ENCODE peak calls at places on chromosomes 3 and 15, in four cellular contexts. A, J, F and X are unnamed samples.

GRCh38 chr3:183392166-183393034 is 36.0 kb downstream of the MCF2L2 start:
- DNase-seq in A (no peak), J (peak), F (no peak), X (no peak)

GRCh38 chr3:28279770-28280169 is 38.4 kb downstream of the CMC1 start:
- DNase-seq in A (no peak), J (no peak), F (peak), X (no peak)

GRCh38 chr3:128823008-128823407 is 56.4 kb upstream of the ACAD9 start:
- DNase-seq in A (no peak), J (no peak), F (no peak), X (no peak)

GRCh38 chr3:23750573-23751484 is 54.9 kb upstream of the UBE2E1 start:
- DNase-seq in A (no peak), J (no peak), F (no peak), X (no peak)

GRCh38 chr3:154584041-154584440 is 154.1 kb upstream of the GPR149 start:
- DNase-seq in A (peak), J (no peak), F (no peak), X (no peak)

GRCh38 chr3:17505856-17506255 is 236.6 kb downstream of the TBC1D5 start:
- DNase-seq in A (peak), J (no peak), F (no peak), X (peak)

GRCh38 chr3:13480340-13481318 is 523 bp downstream of the HDAC11 start:
- DNase-seq in A (no peak), J (no peak), F (no peak), X (no peak)

GRCh38 chr15:99434506-99435137 is 131.2 kb upstream of the MEF2A start:
- DNase-seq in A (no peak), J (no peak), F (no peak), X (no peak)

GRCh38 chr3:196504556-196504955 is 988 bp upstream of the RNF168 start:
- DNase-seq in A (no peak), J (no peak), F (no peak), X (no peak)

GRCh38 chr3:71987828-71988227 is 202.9 kb upstream of the PROK2 start:
- DNase-seq in A (peak), J (no peak), F (no peak), X (peak)

GRCh38 chr15:40931300-40932142 is 2.4 kb downstream of the DLL4 start:
- DNase-seq in A (no peak), J (no peak), F (no peak), X (no peak)

GRCh38 chr3:172415323-172415722 is 32.9 kb downstream of the GHSR start:
- DNase-seq in A (peak), J (no peak), F (no peak), X (no peak)

GRCh38 chr3:161405836-161406235 is 34.5 kb upstream of the SPTSSB start:
- DNase-seq in A (no peak), J (no peak), F (no peak), X (no peak)

GRCh38 chr15:67531379-67532059 is 10.6 kb downstream of the C15orf61 start:
- DNase-seq in A (peak), J (no peak), F (no peak), X (no peak)

GRCh38 chr15:84817461-84818081 is 415 bp downstream of the ALPK3 start:
- DNase-seq in A (no peak), J (no peak), F (no peak), X (no peak)

GRCh38 chr15:35182841-35183479 is 97.9 kb upstream of the NANOGP8 start:
- DNase-seq in A (no peak), J (no peak), F (no peak), X (no peak)

GRCh38 chr15:88989578-88989977 is 76.4 kb upstream of the MFGE8 start:
- DNase-seq in A (peak), J (no peak), F (peak), X (no peak)

GRCh38 chr15:57516327-57517026 is 75.2 kb upstream of the MYZAP start:
- DNase-seq in A (no peak), J (no peak), F (no peak), X (no peak)

GRCh38 chr3:143070977-143071551 is 48.5 kb upstream of the CHST2 start:
- DNase-seq in A (peak), J (peak), F (peak), X (no peak)

GRCh38 chr15:34348735-34349300 is 5.7 kb downstream of the NUTM1 start:
- DNase-seq in A (no peak), J (no peak), F (no peak), X (no peak)

GRCh38 chr3:135992072-135992471 is 26.5 kb downstream of the PPP2R3A start:
- DNase-seq in A (peak), J (peak), F (peak), X (peak)

GRCh38 chr15:88649286-88649733 is 10.5 kb downstream of the ISG20 start:
- DNase-seq in A (peak), J (peak), F (peak), X (no peak)

GRCh38 chr15:40762919-40763800 is 708 bp upstream of the GCHFR start:
- DNase-seq in A (peak), J (no peak), F (no peak), X (no peak)

GRCh38 chr3:23294770-23295387 is 91.8 kb downstream of the UBE2E2 start:
- DNase-seq in A (no peak), J (no peak), F (no peak), X (no peak)

GRCh38 chr3:127264292-127264691 is 23.6 kb downstream of the PRR20G start:
- DNase-seq in A (peak), J (no peak), F (no peak), X (no peak)

GRCh38 chr3:4849136-4849535 is 130.1 kb upstream of the BHLHE40 start:
- DNase-seq in A (no peak), J (no peak), F (no peak), X (no peak)

GRCh38 chr15:80945605-80946004 is 44.0 kb downstream of the MESD start:
- DNase-seq in A (no peak), J (no peak), F (no peak), X (no peak)

GRCh38 chr3:120324185-120324584 is 25.0 kb downstream of the LRRC58 start:
- DNase-seq in A (peak), J (no peak), F (no peak), X (no peak)

GRCh38 chr3:172987268-172987667 is 153.8 kb downstream of the SPATA16 start:
- DNase-seq in A (no peak), J (no peak), F (no peak), X (no peak)

GRCh38 chr3:63228087-63228486 is 50.0 kb upstream of the SYNPR start:
- DNase-seq in A (no peak), J (no peak), F (no peak), X (no peak)

GRCh38 chr3:70471464-70472342 is 159.3 kb upstream of the MDFIC2 start:
- DNase-seq in A (peak), J (no peak), F (peak), X (peak)

GRCh38 chr3:126392246-126392645 is 2.5 kb upstream of the CFAP100 start:
- DNase-seq in A (no peak), J (no peak), F (no peak), X (no peak)

GRCh38 chr15:68363353-68363752 is 68.6 kb downstream of the ITGA11 start:
- DNase-seq in A (no peak), J (no peak), F (no peak), X (no peak)

GRCh38 chr15:26879770-26880169 is 12.9 kb downstream of the GABRA5 start:
- DNase-seq in A (no peak), J (no peak), F (no peak), X (no peak)

GRCh38 chr3:195081242-195081963 is 189.6 kb downstream of the XXYLT1 start:
- DNase-seq in A (no peak), J (no peak), F (no peak), X (no peak)

GRCh38 chr3:160260587-160261270 is 35.5 kb downstream of the C3orf80 start:
- DNase-seq in A (peak), J (no peak), F (no peak), X (no peak)
- H3K4me3 ChIP-seq in A (no peak), J (no peak), F (no peak), X (no peak)

GRCh38 chr3:31242561-31242960 is 290.2 kb upstream of the STT3B start:
- DNase-seq in A (no peak), J (no peak), F (no peak), X (no peak)

GRCh38 chr3:31247063-31247447 is 285.7 kb upstream of the STT3B start:
- DNase-seq in A (no peak), J (no peak), F (no peak), X (no peak)

GRCh38 chr3:31247850-31248618 is 284.7 kb upstream of the STT3B start:
- DNase-seq in A (no peak), J (no peak), F (no peak), X (no peak)

GRCh38 chr3:31246293-31247062 is 286.2 kb upstream of the STT3B start:
- DNase-seq in A (no peak), J (no peak), F (no peak), X (no peak)

GRCh38 chr3:31244929-31245817 is 287.6 kb upstream of the STT3B start:
- DNase-seq in A (no peak), J (no peak), F (no peak), X (no peak)
- TF ChIP-seq CTCF in A (no peak), J (no peak), F (no peak), X (peak)

DNA sequence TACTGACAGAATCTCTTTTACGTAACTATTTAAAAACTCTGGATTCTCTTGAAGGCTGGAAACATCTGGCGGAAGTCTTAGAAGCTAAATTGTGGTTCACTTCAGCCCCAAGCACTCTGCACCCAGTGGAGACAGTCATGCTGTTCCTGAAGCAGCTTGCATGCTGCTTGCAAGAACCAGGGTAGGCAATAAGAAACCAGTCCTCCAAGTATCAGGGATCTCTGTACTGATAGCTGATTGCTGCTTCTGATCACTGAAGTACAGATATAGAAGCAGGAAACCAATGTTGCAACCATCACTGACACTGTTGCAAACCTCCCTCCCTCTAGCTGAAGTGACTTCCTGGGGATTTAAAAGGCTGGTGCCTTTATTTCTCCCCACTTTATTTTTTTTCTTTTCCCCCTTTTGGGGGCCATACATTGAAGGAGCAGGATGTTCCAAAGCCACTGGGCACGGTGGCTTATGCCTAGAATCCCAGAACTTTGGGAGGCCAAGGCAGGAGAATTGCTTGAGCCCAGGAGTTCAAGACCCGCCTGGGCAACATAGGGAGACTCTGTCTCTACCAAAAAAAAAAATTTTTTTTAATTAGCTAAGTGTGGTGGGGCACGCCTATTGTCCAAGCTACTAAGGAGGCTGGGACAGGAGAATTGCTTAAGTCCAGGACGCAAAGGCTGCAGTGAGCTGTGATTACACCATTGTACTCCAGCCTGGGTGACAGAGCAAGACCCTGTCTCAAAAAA is 15.3 kb downstream of the SPCS1 start:
- DNase-seq in A (peak), J (no peak), F (no peak), X (no peak)
- H3K4me3 ChIP-seq in A (no peak), J (no peak), F (no peak), X (no peak)

GRCh38 chr15:62835351-62835750 is 207.2 kb upstream of the TPM1 start:
- DNase-seq in A (peak), J (no peak), F (no peak), X (no peak)

GRCh38 chr15:62832231-62832630 is 210.3 kb upstream of the TPM1 start:
- DNase-seq in A (no peak), J (no peak), F (no peak), X (no peak)

GRCh38 chr15:62835762-62836161 is 206.8 kb upstream of the TPM1 start:
- DNase-seq in A (no peak), J (no peak), F (no peak), X (no peak)

GRCh38 chr15:62833671-62834070 is 208.9 kb upstream of the TPM1 start:
- DNase-seq in A (peak), J (no peak), F (no peak), X (no peak)

GRCh38 chr15:62834686-62835279 is 207.8 kb upstream of the TPM1 start:
- DNase-seq in A (no peak), J (no peak), F (no peak), X (no peak)
- TF ChIP-seq CTCF in A (no peak), J (no peak), F (no peak), X (no peak)

GRCh38 chr3:149235599-149236424 is 14.2 kb upstream of the CP start:
- DNase-seq in A (no peak), J (no peak), F (no peak), X (no peak)

GRCh38 chr3:149227591-149228268 is 6.1 kb upstream of the CP start:
- DNase-seq in A (no peak), J (no peak), F (no peak), X (no peak)

GRCh38 chr3:149234671-149235245 is 13.1 kb upstream of the CP start:
- DNase-seq in A (no peak), J (no peak), F (no peak), X (no peak)

GRCh38 chr3:149231876-149232275 is 10.2 kb upstream of the CP start:
- DNase-seq in A (no peak), J (no peak), F (no peak), X (no peak)

DNA sequence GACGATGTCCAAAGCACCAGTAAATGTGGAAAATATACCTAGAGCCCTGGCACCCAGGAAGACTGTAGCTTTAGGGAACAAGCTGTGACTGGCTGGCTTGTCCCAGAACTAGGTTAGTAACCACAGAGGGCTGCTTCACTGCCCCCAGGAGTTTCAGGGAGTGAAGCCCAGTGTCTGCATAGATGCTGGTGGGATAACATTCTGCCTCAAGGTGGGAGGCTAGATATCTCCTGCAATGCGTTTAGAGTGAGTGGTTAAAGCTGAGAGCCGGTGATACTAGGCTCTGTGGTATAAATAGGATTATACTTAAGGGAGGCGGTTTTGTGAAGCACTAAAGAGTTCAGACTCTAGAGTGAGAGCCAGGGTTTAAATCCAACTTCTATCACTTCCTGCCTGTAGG is 11.7 kb upstream of the CP start:
- DNase-seq in A (no peak), J (no peak), F (no peak), X (no peak)
- H3K4me3 ChIP-seq in A (no peak), J (no peak), F (no peak), X (no peak)

GRCh38 chr3:168951884-168952283 is 711.6 kb downstream of the MECOM start:
- DNase-seq in A (no peak), J (no peak), F (no peak), X (no peak)

GRCh38 chr3:168956087-168956486 is 707.4 kb downstream of the MECOM start:
- DNase-seq in A (no peak), J (no peak), F (no peak), X (no peak)

GRCh38 chr3:168951368-168951767 is 712.1 kb downstream of the MECOM start:
- DNase-seq in A (no peak), J (no peak), F (no peak), X (no peak)

DNA sequence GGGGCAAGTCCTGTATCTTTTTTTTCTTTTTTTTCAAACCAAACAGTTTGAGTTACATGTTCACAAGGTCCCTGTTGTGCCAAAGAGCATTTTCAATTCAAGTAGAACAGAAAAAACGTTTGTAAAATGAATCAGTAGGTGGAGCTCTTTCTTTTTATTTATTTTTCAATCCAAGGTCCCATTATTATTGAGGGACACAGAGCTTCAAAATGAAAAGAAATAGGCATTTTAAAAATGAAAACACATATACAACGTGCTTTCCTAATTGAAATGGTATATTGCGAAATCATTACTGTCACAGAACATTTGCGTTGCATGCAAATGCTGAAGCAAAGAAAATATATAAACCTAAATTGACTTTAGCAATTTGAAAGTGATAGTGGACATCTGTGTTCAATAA is 711.0 kb downstream of the MECOM start:
- DNase-seq in A (peak), J (peak), F (no peak), X (no peak)
- TF ChIP-seq CTCF in A (peak), J (peak), F (peak), X (peak)

DNA sequence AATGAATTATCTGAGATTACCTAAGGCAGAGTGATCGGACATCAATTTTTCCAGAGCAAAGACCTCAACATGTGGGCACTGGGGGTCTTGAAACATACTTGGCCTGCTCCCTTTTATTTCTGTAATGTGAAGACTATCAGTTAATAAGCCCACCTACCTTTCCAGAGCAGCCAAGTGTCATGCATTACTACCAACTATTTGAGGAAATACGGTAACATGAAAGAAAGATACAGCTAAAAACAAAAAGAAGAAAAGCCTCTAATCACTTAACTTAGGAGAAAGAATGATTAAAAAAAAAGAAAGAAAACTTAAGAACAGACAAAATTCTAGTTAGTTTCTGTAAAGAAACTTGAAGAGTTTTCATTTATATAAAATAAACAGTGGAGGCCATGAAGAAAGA is 73.9 kb downstream of the BTLA start:
- DNase-seq in A (no peak), J (no peak), F (no peak), X (no peak)
- H3K4me3 ChIP-seq in A (no peak), J (no peak), F (no peak), X (no peak)

GRCh38 chr15:90287096-90287495 is 21.6 kb downstream of the NGRN start:
- DNase-seq in A (no peak), J (no peak), F (no peak), X (no peak)

GRCh38 chr15:90291679-90292356 is 26.3 kb downstream of the NGRN start:
- DNase-seq in A (no peak), J (no peak), F (no peak), X (no peak)

GRCh38 chr15:90286678-90287077 is 21.2 kb downstream of the NGRN start:
- DNase-seq in A (peak), J (no peak), F (no peak), X (no peak)
- TF ChIP-seq CTCF in A (peak), J (peak), F (peak), X (peak)

GRCh38 chr15:49044761-49045571 is 1.3 kb downstream of the SECISBP2L start:
- DNase-seq in A (peak), J (no peak), F (no peak), X (no peak)
- H3K4me3 ChIP-seq in A (peak), J (peak), F (peak), X (peak)

DNA sequence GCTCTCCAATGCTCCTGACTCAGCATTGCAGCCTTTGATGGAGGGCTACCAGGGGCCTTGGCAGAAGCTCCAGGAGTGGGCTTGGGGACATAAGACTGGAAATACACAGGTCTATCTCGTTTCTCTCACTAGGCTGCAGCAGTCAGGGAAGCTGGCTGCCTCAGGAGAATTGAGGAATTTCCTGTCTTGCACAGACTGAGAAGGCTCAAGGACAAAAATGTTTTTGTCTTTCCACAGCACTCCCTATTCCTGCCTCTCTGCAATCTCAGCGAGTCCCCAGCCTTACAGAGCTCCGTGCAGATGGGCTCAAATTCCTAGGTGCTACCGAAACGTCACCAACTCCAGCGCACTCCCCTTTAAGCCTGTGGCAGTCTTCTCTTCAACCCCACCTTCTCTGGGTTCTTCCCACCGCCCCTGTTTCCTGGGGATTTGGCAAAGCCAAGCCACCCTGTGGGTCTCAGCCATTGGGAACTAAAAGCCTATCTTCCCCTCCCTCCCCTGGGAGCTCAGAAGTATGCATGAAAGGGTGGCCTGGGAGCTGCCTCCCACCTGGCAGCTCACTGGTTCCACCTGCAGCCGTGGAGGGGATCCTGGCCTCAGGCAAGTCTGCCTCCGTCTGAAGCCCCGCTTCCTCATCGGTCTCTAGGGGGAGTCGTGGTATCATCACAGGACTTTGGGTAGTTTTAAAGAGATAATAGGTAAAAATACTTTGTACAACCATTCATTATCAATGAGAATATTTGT is 322.6 kb upstream of the FRG2C start:
- DNase-seq in A (peak), J (no peak), F (no peak), X (no peak)
- TF ChIP-seq CTCF in A (peak), J (no peak), F (peak), X (peak)